ENCODE peak calls at places on chromosome 10, in six cellular contexts. Y is lung, U is fibroblast of pulmonary artery, B is fibroblast of mammary gland, S is tibial artery, R is body of pancreas. F is an unnamed sample.

GRCh38 chr10:95706990-95707389 is 13.3 kb upstream of the TCTN3 start:
- DNase-seq in Y (no peak), R (no peak), U (no peak), S (no peak), B (no peak), F (no peak)

GRCh38 chr10:35824704-35825103 is 182.6 kb upstream of the FZD8 start:
- DNase-seq in B (no peak), U (no peak), R (no peak), S (no peak), Y (no peak), F (no peak)

GRCh38 chr10:8544057-8544380 is 489.5 kb downstream of the GATA3 start:
- DNase-seq in U (no peak), S (no peak), B (no peak), R (no peak), Y (peak; percentile 35), F (no peak)

GRCh38 chr10:11725912-11726311 is 16.3 kb upstream of the ECHDC3 start:
- DNase-seq in S (no peak), U (no peak), R (peak; percentile 90), Y (no peak), B (no peak), F (no peak)

GRCh38 chr10:11345224-11346054 is 266.0 kb downstream of the USP6NL start:
- DNase-seq in R (no peak), S (no peak), U (peak; percentile 35), B (peak; percentile 30), Y (peak; percentile 73), F (no peak)

GRCh38 chr10:79468841-79469585 is 23.6 kb upstream of the ZCCHC24 start:
- DNase-seq in U (no peak), Y (no peak), S (peak; percentile 50), R (no peak), B (no peak), F (no peak)

GRCh38 chr10:132653721-132654120 is 116.1 kb downstream of the INPP5A start:
- DNase-seq in U (no peak), R (peak; percentile 8), S (no peak), Y (no peak), B (no peak), F (no peak)

GRCh38 chr10:123024540-123024939 is 15.7 kb downstream of the ACADSB start:
- DNase-seq in B (no peak), S (no peak), U (no peak), Y (no peak), R (no peak), F (no peak)

GRCh38 chr10:116741391-116742351 is 695 bp downstream of the HSPA12A start:
- DNase-seq in S (no peak), B (no peak), R (no peak), Y (no peak), U (no peak), F (no peak)

GRCh38 chr10:48926764-48927163 is 12.9 kb downstream of the LRRC18 start:
- DNase-seq in Y (no peak), U (no peak), B (no peak), S (no peak), R (no peak), F (no peak)

GRCh38 chr10:129074939-129075338 is 392.1 kb upstream of the MGMT start:
- DNase-seq in S (no peak), B (no peak), U (no peak), Y (peak; percentile 24), R (no peak), F (no peak)

GRCh38 chr10:4704034-4704545 is 121.9 kb upstream of the AKR1E2 start:
- DNase-seq in S (no peak), B (peak; percentile 91), Y (no peak), R (peak; percentile 12), U (peak; percentile 96), F (peak; percentile 80)

GRCh38 chr10:122052702-122053101 is 63.7 kb downstream of the TACC2 start:
- DNase-seq in Y (no peak), B (peak; percentile 75), R (no peak), S (peak; percentile 31), U (no peak), F (no peak)

GRCh38 chr10:103816431-103816830 is 38.9 kb downstream of the SH3PXD2A start:
- DNase-seq in R (no peak), S (peak; percentile 42), Y (no peak), U (peak; percentile 36), B (peak; percentile 40), F (no peak)

GRCh38 chr10:97542169-97543024 is 30.2 kb upstream of the ANKRD2 start:
- DNase-seq in B (peak; percentile 98), Y (peak; percentile 57), R (peak; percentile 67), U (peak; percentile 98), S (peak; percentile 89), F (peak; percentile 93)

GRCh38 chr10:108392286-108392685 is 1227.8 kb upstream of the SORCS1 start:
- DNase-seq in S (no peak), B (peak; percentile 70), U (peak; percentile 20), Y (no peak), R (no peak), F (no peak)

GRCh38 chr10:51964630-51965029 is 265.2 kb upstream of the CSTF2T start:
- DNase-seq in R (no peak), B (peak; percentile 3), Y (no peak), S (no peak), U (peak; percentile 6), F (no peak)

GRCh38 chr10:110504111-110504735 is 6.5 kb downstream of the DUSP5 start:
- DNase-seq in R (no peak), S (peak; percentile 70), Y (peak; percentile 65), B (peak; percentile 93), U (peak; percentile 79), F (no peak)

DNA sequence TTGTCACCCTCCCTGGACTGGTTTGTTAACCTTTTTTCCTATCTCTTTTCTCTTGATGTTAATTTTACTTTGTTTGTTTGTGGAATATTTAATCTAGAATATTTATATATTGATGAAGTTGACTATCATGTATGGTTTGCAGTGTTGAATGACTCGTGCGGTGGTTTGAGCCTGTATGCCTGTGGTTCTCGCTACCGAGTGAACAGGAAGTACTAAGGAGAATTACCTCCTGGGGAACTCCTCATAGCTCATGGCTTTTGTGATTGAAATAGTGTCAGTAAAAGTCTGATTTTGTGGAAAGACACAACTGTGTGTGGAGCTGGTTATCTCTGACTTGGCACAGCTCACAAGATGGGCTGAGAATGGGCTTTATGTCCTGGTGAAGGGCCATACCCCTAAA is 498.6 kb downstream of the GLRX3 start:
- DNase-seq in B (no peak), Y (no peak), R (no peak), S (no peak), U (no peak), F (no peak)
- H3K4me3 ChIP-seq in B (no peak overlapping the region), Y (no peak overlapping the region), R (no peak overlapping the region), S (no peak overlapping the region), U (no peak overlapping the region), F (no peak overlapping the region)

DNA sequence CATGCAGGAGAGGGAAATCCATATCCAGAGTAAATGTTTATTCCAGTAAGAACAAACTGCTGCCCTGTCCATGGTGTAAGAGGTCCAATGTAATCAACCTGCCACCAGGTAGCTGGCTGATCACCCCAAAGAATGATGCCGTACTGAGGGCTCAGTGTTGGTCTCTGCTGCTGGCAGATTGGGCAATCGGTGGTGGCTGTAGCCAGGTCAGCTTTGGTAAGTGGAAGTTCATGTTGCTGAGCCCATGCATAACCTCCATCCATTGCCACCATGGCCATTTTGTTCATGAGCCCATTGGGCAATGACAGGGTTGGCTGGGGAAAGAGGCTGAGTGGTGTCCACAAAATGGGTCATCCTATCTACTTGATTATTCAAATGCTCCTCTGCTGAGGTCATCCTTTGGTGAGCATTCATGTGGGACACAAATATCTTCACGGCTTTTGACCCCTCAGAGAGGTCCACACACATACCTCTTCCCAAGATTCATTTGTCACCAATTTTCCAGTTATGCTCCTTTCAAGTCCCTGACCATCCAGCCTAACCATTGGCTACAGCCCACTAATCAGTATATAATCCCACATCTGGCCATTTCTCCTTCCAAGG is 23.3 kb upstream of the PAPSS2 start:
- DNase-seq in S (no peak), U (no peak), R (no peak), B (no peak), Y (no peak), F (no peak)
- TF ChIP-seq CTCF in S (no peak), U (no peak), R (no peak), B (no peak), Y (no peak), F (no peak)

GRCh38 chr10:124043310-124044142 is 49.9 kb downstream of the CHST15 start:
- DNase-seq in B (no peak), U (no peak), S (no peak), Y (no peak), R (no peak), F (no peak)
- H3K4me3 ChIP-seq in B (no peak overlapping the region), U (no peak overlapping the region), S (no peak overlapping the region), Y (no peak overlapping the region), R (no peak overlapping the region), F (no peak overlapping the region)

GRCh38 chr10:279655-280054 is 144.4 kb downstream of the ZMYND11 start:
- DNase-seq in B (no peak), Y (no peak), R (no peak), S (no peak), U (no peak), F (no peak)
- TF ChIP-seq CTCF in B (no peak), Y (no peak), R (no peak), S (no peak), U (no peak), F (peak; percentile 7)

GRCh38 chr10:27997865-27998177 is 1.1 kb downstream of the ODAD2 start:
- DNase-seq in U (no peak), S (no peak), R (no peak), Y (no peak), B (no peak), F (no peak)
- H3K4me3 ChIP-seq in U (no peak overlapping the region), S (peak overlapping the region; percentile 66), R (no peak overlapping the region), Y (no peak overlapping the region), B (peak overlapping the region; percentile 54), F (peak overlapping the region; percentile 65)

DNA sequence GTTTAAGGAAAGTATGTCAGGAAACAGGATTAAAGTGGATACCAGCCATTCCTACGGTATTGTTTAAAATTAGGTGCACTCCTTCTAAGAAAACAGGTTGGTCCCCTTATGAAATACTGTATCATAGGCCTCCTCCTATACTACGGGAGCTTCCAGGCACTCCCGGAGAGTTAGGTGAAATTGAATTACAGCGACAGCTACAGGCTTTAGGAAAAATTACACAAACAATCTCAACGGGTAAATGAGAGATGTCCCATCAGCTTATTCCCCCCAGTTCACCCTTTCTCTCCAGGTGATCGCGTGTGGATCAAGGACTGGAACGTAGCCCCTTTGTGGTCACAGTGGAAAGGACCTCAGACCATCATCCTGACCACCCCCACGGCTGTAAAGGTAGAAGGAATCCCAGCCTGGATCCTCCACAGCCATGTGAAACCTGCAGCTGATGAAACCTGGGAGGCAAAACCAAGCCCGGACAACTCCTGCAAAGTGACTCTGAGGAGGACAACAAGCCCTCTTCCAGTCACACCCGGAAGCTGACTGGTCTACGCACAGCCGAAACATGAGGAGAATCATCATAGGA is 25.1 kb upstream of the GHITM start:
- DNase-seq in R (no peak), Y (no peak), B (peak; percentile 1), S (no peak), U (peak; percentile 2), F (no peak)
- TF ChIP-seq CTCF in R (peak; percentile 15), Y (no peak), B (peak; percentile 28), S (no peak), U (peak; percentile 31), F (no peak)

DNA sequence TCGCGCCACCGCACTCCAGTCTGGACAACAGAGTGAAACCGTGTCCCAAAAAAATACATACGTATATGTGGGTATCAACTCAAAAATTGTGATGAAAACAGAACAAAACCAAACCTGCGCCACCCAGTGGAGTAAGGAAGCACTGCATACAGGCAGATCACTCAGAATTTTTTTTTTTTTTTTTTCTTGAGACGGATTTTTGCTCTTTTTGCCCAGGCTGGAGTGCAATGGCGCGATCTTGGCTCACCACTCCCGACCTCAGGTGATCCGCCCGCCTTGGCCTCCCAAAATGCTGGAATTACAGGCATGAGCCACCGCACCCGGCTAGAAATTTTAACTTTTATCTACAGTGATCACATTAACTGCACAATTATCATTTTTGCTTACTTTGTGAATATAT is 9.1 kb upstream of the TMEM236 start:
- DNase-seq in U (peak; percentile 77), Y (peak; percentile 54), R (peak; percentile 54), S (peak; percentile 75), B (peak; percentile 70), F (peak; percentile 55)
- H3K4me3 ChIP-seq in U (no peak overlapping the region), Y (no peak overlapping the region), R (no peak overlapping the region), S (peak overlapping the region; percentile 26), B (no peak overlapping the region), F (no peak overlapping the region)